ENCODE peak calls at places on chromosomes 1 and 21, in four cellular contexts. One of them, this sample, is unnamed.

GRCh38 chr1:36095760-36096405 is 7.2 kb downstream of the ADPRS start:
- DNase-seq in HCT116: no peak
- DNase-seq in GM12878: no peak
- DNase-seq in HepG2: no peak
- DNase-seq in this sample: no peak

GRCh38 chr1:155082301-155082940 is 3.8 kb downstream of the EFNA3 start:
- DNase-seq in GM12878: no peak
- DNase-seq in HCT116: no peak
- DNase-seq in HepG2: no peak
- DNase-seq in this sample: no peak

GRCh38 chr1:30172757-30173156 is 550.6 kb downstream of the MATN1 start:
- DNase-seq in HepG2: no peak
- DNase-seq in HCT116: no peak
- DNase-seq in GM12878: no peak
- DNase-seq in this sample: no peak

GRCh38 chr1:232143315-232143886 is 486.5 kb downstream of the SIPA1L2 start:
- DNase-seq in HepG2: no peak
- DNase-seq in HCT116: no peak
- DNase-seq in GM12878: no peak
- DNase-seq in this sample: no peak

GRCh38 chr1:53550201-53550741 is 91.1 kb downstream of the DMRTB1 start:
- DNase-seq in GM12878: no peak
- DNase-seq in HepG2: no peak
- DNase-seq in HCT116: no peak
- DNase-seq in this sample: no peak

GRCh38 chr21:37595944-37596343 is 229.4 kb downstream of the DYRK1A start:
- DNase-seq in HCT116: no peak
- DNase-seq in GM12878: no peak
- DNase-seq in HepG2: no peak
- DNase-seq in this sample: no peak

GRCh38 chr1:20666804-20667203 is 5.6 kb upstream of the DDOST start:
- DNase-seq in HCT116: peak; percentile 29
- DNase-seq in GM12878: peak; percentile 7
- DNase-seq in HepG2: no peak
- DNase-seq in this sample: no peak

GRCh38 chr1:117368116-117369108 is 1.2 kb downstream of the MAN1A2 start:
- DNase-seq in GM12878: no peak
- DNase-seq in HepG2: peak; percentile 26
- DNase-seq in HCT116: no peak
- DNase-seq in this sample: no peak

GRCh38 chr1:54519709-54520108 is 28.3 kb upstream of the ACOT11 start:
- DNase-seq in GM12878: no peak
- DNase-seq in HepG2: no peak
- DNase-seq in HCT116: no peak
- DNase-seq in this sample: no peak

GRCh38 chr1:84936116-84936810 is 43.3 kb upstream of the LPAR3 start:
- DNase-seq in HCT116: peak; percentile 39
- DNase-seq in HepG2: peak; percentile 55
- DNase-seq in GM12878: no peak
- DNase-seq in this sample: peak; percentile 68

GRCh38 chr1:226549937-226550670 is 1.5 kb downstream of the STUM start:
- DNase-seq in HepG2: no peak
- DNase-seq in HCT116: peak; percentile 12
- DNase-seq in GM12878: no peak
- DNase-seq in this sample: no peak

GRCh38 chr1:94736549-94736948 is 83.6 kb upstream of the SLC44A3 start:
- DNase-seq in HepG2: peak; percentile 58
- DNase-seq in GM12878: no peak
- DNase-seq in HCT116: no peak
- DNase-seq in this sample: no peak

GRCh38 chr1:172499636-172500141 is 33.3 kb upstream of the SUCO start:
- DNase-seq in GM12878: no peak
- DNase-seq in HCT116: peak; percentile 29
- DNase-seq in HepG2: peak; percentile 90
- DNase-seq in this sample: no peak

GRCh38 chr1:169466259-169467230 is 19.2 kb downstream of the SLC19A2 start:
- DNase-seq in HCT116: peak; percentile 27
- DNase-seq in GM12878: no peak
- DNase-seq in HepG2: peak; percentile 24
- DNase-seq in this sample: no peak

GRCh38 chr1:2274968-2275475 is 46.9 kb downstream of the SKI start:
- DNase-seq in HCT116: no peak
- DNase-seq in GM12878: no peak
- DNase-seq in HepG2: no peak
- DNase-seq in this sample: no peak

GRCh38 chr1:189804352-189804751 is 673.3 kb downstream of the BRINP3 start:
- DNase-seq in GM12878: no peak
- DNase-seq in HCT116: no peak
- DNase-seq in HepG2: no peak
- DNase-seq in this sample: no peak

GRCh38 chr1:11178021-11179015 is 10.8 kb upstream of the ANGPTL7 start:
- DNase-seq in HCT116: no peak
- DNase-seq in HepG2: no peak
- DNase-seq in GM12878: no peak
- DNase-seq in this sample: peak; percentile 18

DNA sequence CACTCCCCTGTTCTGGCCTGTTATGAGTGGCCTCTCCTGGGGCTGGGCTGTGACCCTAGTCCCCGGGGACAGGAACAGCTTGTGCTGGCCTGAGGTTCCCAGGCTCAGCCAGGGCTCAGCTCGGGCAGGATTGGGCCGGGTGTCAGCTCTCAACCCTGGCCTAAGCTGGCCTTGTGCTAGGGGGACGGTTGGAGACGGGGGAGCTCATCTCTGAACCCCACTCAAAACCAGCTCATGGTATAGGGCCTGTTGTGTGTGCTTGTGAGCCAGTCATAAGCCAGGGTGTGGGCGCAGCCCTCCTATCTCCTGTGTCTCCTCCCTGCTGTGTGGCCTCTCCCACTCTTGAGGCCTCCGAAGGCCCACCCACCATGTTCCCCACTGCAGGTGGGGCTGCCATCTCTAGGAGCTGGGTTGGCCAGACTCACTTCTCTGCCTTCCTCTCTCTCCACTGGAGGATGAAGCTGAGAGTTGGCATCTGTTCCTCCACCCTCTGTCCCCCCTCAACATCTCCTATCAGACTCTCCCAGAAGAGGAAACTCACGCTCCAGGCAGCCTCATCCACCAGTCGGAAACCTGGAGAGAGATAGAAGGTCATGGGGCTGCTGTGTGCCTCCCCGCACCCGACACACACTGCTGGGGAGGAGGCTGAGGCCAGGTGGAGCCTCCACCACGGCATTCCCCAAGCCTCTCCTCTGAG is 1.3 kb downstream of the PEAR1 start:
- DNase-seq in HepG2: no peak
- DNase-seq in GM12878: no peak
- DNase-seq in HCT116: no peak
- DNase-seq in this sample: no peak
- H3K9me3 ChIP-seq in HepG2: no peaks in the 10 kb centered on the region
- H3K9me3 ChIP-seq in GM12878: no peaks in the 10 kb centered on the region
- H3K9me3 ChIP-seq in HCT116: no peaks in the 10 kb centered on the region
- H3K9me3 ChIP-seq in this sample: no peaks in the 10 kb centered on the region

DNA sequence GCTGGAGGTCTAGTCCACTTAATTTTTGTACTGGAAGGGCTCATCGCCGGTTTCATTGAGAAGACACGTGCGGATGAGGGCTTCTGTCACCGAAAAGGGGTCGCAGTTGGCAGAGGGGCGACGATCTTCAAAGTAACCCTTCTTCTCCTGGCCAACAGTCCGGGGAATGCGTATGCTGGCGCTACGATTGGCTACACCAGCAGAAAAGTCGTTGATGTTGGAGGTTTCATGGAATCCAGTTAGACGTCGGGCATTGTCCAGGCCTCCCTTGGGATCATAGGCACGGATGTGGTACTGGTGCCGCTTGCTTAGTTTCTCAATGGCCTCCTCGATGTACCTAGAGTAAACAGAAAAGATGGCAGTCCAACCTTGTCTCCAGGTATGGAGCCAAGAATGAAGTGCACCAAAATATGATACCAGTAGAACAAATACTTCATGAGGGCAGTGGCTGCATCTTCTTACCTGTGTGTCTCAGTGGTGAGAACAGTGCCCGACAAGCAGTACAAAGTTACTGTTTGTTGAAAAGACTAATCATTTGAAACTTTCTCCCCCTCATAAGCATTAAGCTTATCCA is 7.1 kb downstream of the GLUL start:
- DNase-seq in GM12878: no peak
- DNase-seq in HCT116: no peak
- DNase-seq in HepG2: no peak
- DNase-seq in this sample: no peak
- TF ChIP-seq YY1 in GM12878: no peak
- TF ChIP-seq YY1 in HCT116: no peak
- TF ChIP-seq YY1 in HepG2: no peak
- TF ChIP-seq YY1 in this sample: no peak

DNA sequence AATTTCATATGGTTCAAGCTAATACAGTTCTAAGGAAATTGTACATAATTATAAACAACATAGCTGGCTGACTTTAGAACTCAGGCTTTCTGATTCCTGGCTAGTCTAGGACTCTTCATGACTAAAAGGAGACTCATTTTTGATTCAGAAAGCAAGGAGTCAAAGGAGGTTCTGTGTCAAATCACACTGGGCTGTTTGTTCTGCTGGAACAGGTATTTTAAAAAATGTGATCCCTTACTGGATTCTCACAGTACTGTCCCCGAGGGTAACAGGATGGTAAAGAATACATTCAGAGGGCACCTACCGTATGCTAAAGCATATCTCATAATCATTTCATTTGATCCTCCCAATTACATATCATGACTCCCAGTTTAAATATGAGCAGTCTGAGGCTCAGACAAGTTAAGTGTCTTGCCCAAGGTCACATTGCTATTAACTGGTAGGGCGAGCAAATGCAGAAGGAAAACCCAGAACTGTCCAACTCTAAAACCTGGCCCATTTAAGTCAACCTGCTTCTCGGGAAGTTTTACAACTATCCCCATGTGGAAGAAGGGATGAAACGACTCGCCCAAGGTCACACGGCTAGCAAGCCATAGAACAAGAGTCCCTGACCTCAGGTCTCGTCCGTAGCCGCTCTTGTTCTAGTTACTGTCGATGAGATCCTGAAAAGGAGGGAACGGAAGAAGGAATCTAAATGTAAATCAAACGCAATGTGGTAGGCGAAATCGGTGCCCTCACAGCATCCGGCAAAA is 675 bp downstream of the MYSM1 start:
- DNase-seq in GM12878: no peak
- DNase-seq in HCT116: no peak
- DNase-seq in HepG2: no peak
- DNase-seq in this sample: no peak
- H3K4me1 ChIP-seq in GM12878: no peaks in the 10 kb centered on the region
- H3K4me1 ChIP-seq in HCT116: peaks cover 14% of the 10 kb centered on the region
- H3K4me1 ChIP-seq in HepG2: peaks cover 41% of the 10 kb centered on the region
- H3K4me1 ChIP-seq in this sample: peaks cover 2% of the 10 kb centered on the region

GRCh38 chr1:152801333-152801732 is 4.8 kb downstream of the LCE1D start:
- DNase-seq in HCT116: no peak
- DNase-seq in HepG2: no peak
- DNase-seq in GM12878: no peak
- DNase-seq in this sample: no peak
- H3K9me3 ChIP-seq in HCT116: no peaks in the 10 kb centered on the region
- H3K9me3 ChIP-seq in HepG2: no peaks in the 10 kb centered on the region
- H3K9me3 ChIP-seq in GM12878: no peaks in the 10 kb centered on the region
- H3K9me3 ChIP-seq in this sample: no peaks in the 10 kb centered on the region

GRCh38 chr1:71828431-71829012 is 453.8 kb downstream of the NEGR1 start:
- DNase-seq in GM12878: no peak
- DNase-seq in HepG2: no peak
- DNase-seq in HCT116: no peak
- DNase-seq in this sample: no peak
- TF ChIP-seq YY1 in GM12878: no peak
- TF ChIP-seq YY1 in HepG2: no peak
- TF ChIP-seq YY1 in HCT116: no peak
- TF ChIP-seq YY1 in this sample: no peak

GRCh38 chr1:245684636-245685035 is 529.9 kb downstream of the KIF26B start:
- DNase-seq in HepG2: no peak
- DNase-seq in GM12878: no peak
- DNase-seq in HCT116: no peak
- DNase-seq in this sample: no peak
- H3K4me1 ChIP-seq in HepG2: no peaks in the 10 kb centered on the region
- H3K4me1 ChIP-seq in GM12878: no peaks in the 10 kb centered on the region
- H3K4me1 ChIP-seq in HCT116: no peaks in the 10 kb centered on the region
- H3K4me1 ChIP-seq in this sample: peaks cover 2% of the 10 kb centered on the region

This sample was measured in NT2/D1.